ENCODE peak calls at places on chromosome 21, in seven cellular contexts. One of them, this sample, is unnamed.
A peak's percentile ranks its signal among the peaks of the same experiment; 100 is the strongest.

GRCh38 chr21:45109831-45110492 is 35.6 kb downstream of the ADARB1 start:
- DNase-seq in trophoblast cell: no peak
- DNase-seq in stimulated activated CD4-positive, alpha-beta T cell treated with anti-CD3 and anti-CD28 coated beads, Interleukin-15, amount 100 ng/mL, for 1 hour: no peak
- DNase-seq in NCI-H187: peak; percentile 79
- DNase-seq in HEK293T: no peak
- DNase-seq in adipocyte: no peak
- DNase-seq in A549: no peak
- DNase-seq in this sample: no peak

GRCh38 chr21:37751268-37751975 is 164.8 kb downstream of the KCNJ6 start:
- DNase-seq in trophoblast cell: peak; percentile 86
- DNase-seq in stimulated activated CD4-positive, alpha-beta T cell treated with anti-CD3 and anti-CD28 coated beads, Interleukin-15, amount 100 ng/mL, for 1 hour: no peak
- DNase-seq in NCI-H187: no peak
- DNase-seq in HEK293T: no peak
- DNase-seq in adipocyte: peak; percentile 6
- DNase-seq in A549: no peak
- DNase-seq in this sample: no peak

GRCh38 chr21:45423201-45423955 is 18.4 kb downstream of the COL18A1 start:
- DNase-seq in trophoblast cell: no peak
- DNase-seq in stimulated activated CD4-positive, alpha-beta T cell treated with anti-CD3 and anti-CD28 coated beads, Interleukin-15, amount 100 ng/mL, for 1 hour: no peak
- DNase-seq in NCI-H187: no peak
- DNase-seq in HEK293T: no peak
- DNase-seq in adipocyte: no peak
- DNase-seq in A549: no peak
- DNase-seq in this sample: no peak

GRCh38 chr21:42554251-42554937 is 40.7 kb downstream of the SLC37A1 start:
- DNase-seq in trophoblast cell: no peak
- DNase-seq in stimulated activated CD4-positive, alpha-beta T cell treated with anti-CD3 and anti-CD28 coated beads, Interleukin-15, amount 100 ng/mL, for 1 hour: no peak
- DNase-seq in NCI-H187: no peak
- DNase-seq in HEK293T: no peak
- DNase-seq in adipocyte: no peak
- DNase-seq in A549: no peak
- DNase-seq in this sample: no peak

GRCh38 chr21:41120997-41121396 is 47.0 kb upstream of the BACE2 start:
- DNase-seq in trophoblast cell: no peak
- DNase-seq in stimulated activated CD4-positive, alpha-beta T cell treated with anti-CD3 and anti-CD28 coated beads, Interleukin-15, amount 100 ng/mL, for 1 hour: no peak
- DNase-seq in NCI-H187: no peak
- DNase-seq in HEK293T: no peak
- DNase-seq in adipocyte: no peak
- DNase-seq in A549: no peak
- DNase-seq in this sample: no peak

GRCh38 chr21:28754127-28754611 is 238.5 kb downstream of the LTN1 start:
- DNase-seq in trophoblast cell: peak; percentile 81
- DNase-seq in stimulated activated CD4-positive, alpha-beta T cell treated with anti-CD3 and anti-CD28 coated beads, Interleukin-15, amount 100 ng/mL, for 1 hour: no peak
- DNase-seq in NCI-H187: no peak
- DNase-seq in HEK293T: no peak
- DNase-seq in adipocyte: peak; percentile 80
- DNase-seq in A549: no peak
- DNase-seq in this sample: no peak

GRCh38 chr21:39108291-39109162 is 74.7 kb downstream of the PSMG1 start:
- DNase-seq in trophoblast cell: no peak
- DNase-seq in stimulated activated CD4-positive, alpha-beta T cell treated with anti-CD3 and anti-CD28 coated beads, Interleukin-15, amount 100 ng/mL, for 1 hour: no peak
- DNase-seq in NCI-H187: no peak
- DNase-seq in HEK293T: no peak
- DNase-seq in adipocyte: no peak
- DNase-seq in A549: no peak
- DNase-seq in this sample: no peak

GRCh38 chr21:45539046-45539795 is 3.0 kb downstream of the SLC19A1 start:
- DNase-seq in trophoblast cell: no peak
- DNase-seq in stimulated activated CD4-positive, alpha-beta T cell treated with anti-CD3 and anti-CD28 coated beads, Interleukin-15, amount 100 ng/mL, for 1 hour: no peak
- DNase-seq in NCI-H187: no peak
- DNase-seq in HEK293T: no peak
- DNase-seq in adipocyte: no peak
- DNase-seq in A549: no peak
- DNase-seq in this sample: no peak

GRCh38 chr21:15289896-15290841 is 225.4 kb upstream of the NRIP1 start:
- DNase-seq in trophoblast cell: peak; percentile 72
- DNase-seq in stimulated activated CD4-positive, alpha-beta T cell treated with anti-CD3 and anti-CD28 coated beads, Interleukin-15, amount 100 ng/mL, for 1 hour: no peak
- DNase-seq in NCI-H187: no peak
- DNase-seq in HEK293T: peak; percentile 61
- DNase-seq in adipocyte: no peak
- DNase-seq in A549: no peak
- DNase-seq in this sample: no peak

GRCh38 chr21:32914424-32915070 is 111.2 kb upstream of the OLIG2 start:
- DNase-seq in trophoblast cell: no peak
- DNase-seq in stimulated activated CD4-positive, alpha-beta T cell treated with anti-CD3 and anti-CD28 coated beads, Interleukin-15, amount 100 ng/mL, for 1 hour: no peak
- DNase-seq in NCI-H187: no peak
- DNase-seq in HEK293T: no peak
- DNase-seq in adipocyte: no peak
- DNase-seq in A549: no peak
- DNase-seq in this sample: no peak

GRCh38 chr21:38957575-38958340 is 152.0 kb downstream of the ETS2 start:
- DNase-seq in trophoblast cell: no peak
- DNase-seq in stimulated activated CD4-positive, alpha-beta T cell treated with anti-CD3 and anti-CD28 coated beads, Interleukin-15, amount 100 ng/mL, for 1 hour: no peak
- DNase-seq in NCI-H187: no peak
- DNase-seq in HEK293T: no peak
- DNase-seq in adipocyte: no peak
- DNase-seq in A549: no peak
- DNase-seq in this sample: no peak

GRCh38 chr21:40793057-40793456 is 53.9 kb downstream of the DSCAM start:
- DNase-seq in trophoblast cell: no peak
- DNase-seq in stimulated activated CD4-positive, alpha-beta T cell treated with anti-CD3 and anti-CD28 coated beads, Interleukin-15, amount 100 ng/mL, for 1 hour: no peak
- DNase-seq in NCI-H187: no peak
- DNase-seq in HEK293T: no peak
- DNase-seq in adipocyte: peak; percentile 26
- DNase-seq in A549: no peak
- DNase-seq in this sample: no peak

GRCh38 chr21:41868062-41868710 is 11.0 kb downstream of the PRDM15 start:
- DNase-seq in trophoblast cell: no peak
- DNase-seq in stimulated activated CD4-positive, alpha-beta T cell treated with anti-CD3 and anti-CD28 coated beads, Interleukin-15, amount 100 ng/mL, for 1 hour: no peak
- DNase-seq in NCI-H187: no peak
- DNase-seq in HEK293T: no peak
- DNase-seq in adipocyte: no peak
- DNase-seq in A549: no peak
- DNase-seq in this sample: no peak

GRCh38 chr21:14846619-14847018 is 218.2 kb downstream of the NRIP1 start:
- DNase-seq in trophoblast cell: no peak
- DNase-seq in stimulated activated CD4-positive, alpha-beta T cell treated with anti-CD3 and anti-CD28 coated beads, Interleukin-15, amount 100 ng/mL, for 1 hour: no peak
- DNase-seq in NCI-H187: no peak
- DNase-seq in HEK293T: no peak
- DNase-seq in adipocyte: no peak
- DNase-seq in A549: no peak
- DNase-seq in this sample: no peak

GRCh38 chr21:44530221-44530902 is 9.6 kb downstream of the KRTAP10-1 start:
- DNase-seq in trophoblast cell: no peak
- DNase-seq in stimulated activated CD4-positive, alpha-beta T cell treated with anti-CD3 and anti-CD28 coated beads, Interleukin-15, amount 100 ng/mL, for 1 hour: no peak
- DNase-seq in NCI-H187: no peak
- DNase-seq in HEK293T: no peak
- DNase-seq in adipocyte: no peak
- DNase-seq in A549: no peak
- DNase-seq in this sample: no peak

GRCh38 chr21:46056450-46056903 is 41.4 kb upstream of the COL6A2 start:
- DNase-seq in trophoblast cell: no peak
- DNase-seq in stimulated activated CD4-positive, alpha-beta T cell treated with anti-CD3 and anti-CD28 coated beads, Interleukin-15, amount 100 ng/mL, for 1 hour: no peak
- DNase-seq in NCI-H187: no peak
- DNase-seq in HEK293T: no peak
- DNase-seq in adipocyte: peak; percentile 89
- DNase-seq in A549: no peak
- DNase-seq in this sample: peak; percentile 53

This sample was measured in GOT3.